ENCODE peak calls at places on chromosomes 11 and 22, in five cellular contexts. E is HL-60, G is ovary, D is colonic mucosa, N is brain microvascular endothelial cell. U is an unnamed sample.

GRCh38 chr22:22064580-22064979 is 82.0 kb upstream of the TOP3B start:
- DNase-seq in E (no peak), D (no peak), N (no peak), G (no peak), U (no peak)

GRCh38 chr11:70668204-70669202 is 270.2 kb downstream of the CTTN start:
- DNase-seq in G (no peak), N (no peak), E (no peak), D (no peak), U (no peak)

GRCh38 chr11:102592634-102593581 is 32.2 kb downstream of the MMP20 start:
- DNase-seq in N (no peak), D (no peak), G (no peak), E (no peak), U (no peak)

GRCh38 chr11:12280838-12281565 is 96.4 kb upstream of the PARVA start:
- DNase-seq in G (no peak), N (peak; percentile 58), E (no peak), D (peak; percentile 16), U (no peak)

GRCh38 chr11:65873280-65874156 is 918 bp upstream of the EFEMP2 start:
- DNase-seq in E (peak; percentile 93), D (peak; percentile 97), N (peak; percentile 84), G (peak; percentile 99), U (peak; percentile 98)

GRCh38 chr11:64203421-64204079 is 3.0 kb upstream of the FERMT3 start:
- DNase-seq in N (no peak), D (no peak), G (no peak), E (no peak), U (no peak)

GRCh38 chr11:60761436-60762190 is 4.9 kb downstream of the MS4A15 start:
- DNase-seq in G (no peak), N (no peak), D (no peak), E (no peak), U (no peak)

GRCh38 chr11:120339394-120339890 is 3.2 kb downstream of the ARHGEF12 start:
- DNase-seq in E (no peak), N (no peak), G (no peak), D (peak; percentile 69), U (peak; percentile 18)

GRCh38 chr11:44889266-44889665 is 61.4 kb downstream of the TP53I11 start:
- DNase-seq in D (no peak), N (no peak), G (no peak), E (no peak), U (no peak)

GRCh38 chr11:70343631-70344030 is 54.7 kb upstream of the CTTN start:
- DNase-seq in E (no peak), D (no peak), G (no peak), N (no peak), U (no peak)

GRCh38 chr11:86790867-86791849 is 9.2 kb upstream of the PRSS23 start:
- DNase-seq in D (no peak), G (no peak), N (no peak), E (no peak), U (no peak)

GRCh38 chr11:12864316-12865156 is 144.6 kb upstream of the RASSF10 start:
- DNase-seq in N (peak; percentile 89), D (no peak), E (no peak), G (no peak), U (peak; percentile 79)

GRCh38 chr11:72237112-72237931 is 6.7 kb downstream of the PHOX2A start:
- DNase-seq in G (peak; percentile 25), D (no peak), N (no peak), E (no peak), U (peak; percentile 23)

GRCh38 chr22:43955883-43956286 is 643 bp downstream of the SAMM50 start:
- DNase-seq in D (no peak), E (no peak), G (no peak), N (no peak), U (no peak)

GRCh38 chr11:28090052-28090749 is 17.8 kb downstream of the KIF18A start:
- DNase-seq in G (no peak), N (no peak), D (no peak), E (no peak), U (no peak)

GRCh38 chr11:77191823-77192495 is 63.9 kb downstream of the MYO7A start:
- DNase-seq in G (peak; percentile 76), E (no peak), N (peak; percentile 23), D (peak; percentile 91), U (peak; percentile 91)

GRCh38 chr11:78808903-78809302 is 234.2 kb upstream of the NARS2 start:
- DNase-seq in N (no peak), D (peak; percentile 66), E (no peak), G (no peak), U (no peak)

GRCh38 chr11:44281151-44281550 is 28.8 kb downstream of the ALX4 start:
- DNase-seq in G (no peak), D (no peak), E (no peak), N (no peak), U (no peak)

GRCh38 chr11:117423046-117423575 is 95.5 kb downstream of the CEP164 start:
- DNase-seq in E (no peak), G (no peak), N (no peak), D (no peak), U (no peak)

GRCh38 chr11:131645237-131645636 is 274.8 kb downstream of the NTM start:
- DNase-seq in D (no peak), G (no peak), E (no peak), N (no peak), U (no peak)

GRCh38 chr22:39825661-39826102 is 67.9 kb downstream of the ENTHD1 start:
- DNase-seq in G (no peak), N (no peak), E (no peak), D (no peak), U (no peak)

GRCh38 chr11:36361901-36362391 is 65.9 kb downstream of the PRR5L start:
- DNase-seq in E (no peak), G (no peak), D (no peak), N (peak; percentile 94), U (peak; percentile 72)
- H3K4me3 ChIP-seq in E (no peak overlapping the region), G (no peak overlapping the region), D (no peak overlapping the region), N (peak overlapping the region; percentile 16), U (no peak overlapping the region)

GRCh38 chr11:73661035-73661628 is 14.8 kb downstream of the PLEKHB1 start:
- DNase-seq in D (peak; percentile 93), N (peak; percentile 82), E (peak; percentile 54), G (peak; percentile 94), U (peak; percentile 93)

GRCh38 chr11:73659961-73660360 is 13.6 kb downstream of the PLEKHB1 start:
- DNase-seq in G (no peak), D (no peak), E (no peak), N (no peak), U (no peak)

GRCh38 chr11:73663604-73664495 is 17.5 kb downstream of the PLEKHB1 start:
- DNase-seq in G (peak; percentile 4), D (no peak), E (no peak), N (no peak), U (no peak)

GRCh38 chr11:73662445-73663157 is 16.2 kb downstream of the PLEKHB1 start:
- DNase-seq in E (no peak), D (no peak), N (no peak), G (no peak), U (no peak)

DNA sequence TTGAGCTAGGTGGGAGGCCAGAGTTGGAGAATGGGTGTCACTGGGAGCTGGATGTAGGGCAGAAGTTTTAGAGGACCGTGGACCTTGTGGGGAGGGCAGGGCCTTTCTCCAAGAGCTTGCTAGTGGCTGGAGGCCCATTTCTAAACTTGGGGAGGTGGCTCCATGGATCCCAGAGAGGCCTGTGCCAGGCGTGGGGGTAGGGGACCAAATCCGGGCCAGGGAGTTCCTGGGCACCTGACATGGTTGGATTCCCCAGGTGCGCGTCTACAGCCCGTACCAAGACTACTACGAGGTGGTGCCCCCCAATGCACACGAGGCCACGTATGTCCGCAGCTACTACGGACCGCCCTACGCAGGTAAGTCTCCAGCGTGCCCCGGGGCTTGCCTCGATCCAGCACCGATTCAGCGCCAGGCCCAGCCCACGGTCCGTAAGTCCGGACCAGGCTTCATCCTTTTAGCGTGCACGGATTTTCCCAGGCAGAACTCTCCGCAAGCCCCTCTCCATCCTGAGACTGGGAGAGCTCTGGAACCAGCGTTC is 14.2 kb downstream of the PLEKHB1 start:
- DNase-seq in D (no peak), G (no peak), N (no peak), E (no peak), U (no peak)
- H3K4me3 ChIP-seq in D (peak overlapping the region; percentile 19), G (peak overlapping the region; percentile 21), N (peak overlapping the region; percentile 51), E (no peak overlapping the region), U (no peak overlapping the region)

GRCh38 chr11:32890843-32891656 is 1.6 kb upstream of the QSER1 start:
- DNase-seq in D (peak; percentile 29), N (no peak), E (no peak), G (no peak), U (no peak)
- H3K4me3 ChIP-seq in D (no peak overlapping the region), N (no peak overlapping the region), E (no peak overlapping the region), G (no peak overlapping the region), U (peak overlapping the region; percentile 89)

GRCh38 chr11:19243143-19243542 is 2.4 kb upstream of the E2F8 start:
- DNase-seq in G (no peak), N (no peak), D (peak; percentile 37), E (no peak), U (no peak)

GRCh38 chr11:19243601-19244000 is 2.9 kb upstream of the E2F8 start:
- DNase-seq in D (no peak), N (no peak), E (peak; percentile 45), G (no peak), U (no peak)

GRCh38 chr11:19241260-19242183 is 777 bp upstream of the E2F8 start:
- DNase-seq in G (no peak), D (peak; percentile 80), E (no peak), N (no peak), U (peak; percentile 41)

GRCh38 chr11:19240420-19241259 is at the start of gene E2F8:
- DNase-seq in D (peak; percentile 98), G (peak; percentile 87), N (peak; percentile 91), E (peak; percentile 80), U (peak; percentile 96)

GRCh38 chr11:19242184-19242932 is 1.6 kb upstream of the E2F8 start:
- DNase-seq in N (peak; percentile 4), D (peak; percentile 34), G (no peak), E (no peak), U (peak; percentile 35)
- H3K4me3 ChIP-seq in N (peak overlapping the region; percentile 77), D (peak overlapping the region; percentile 86), G (no peak overlapping the region), E (peak overlapping the region; percentile 75), U (peak overlapping the region; percentile 63)

GRCh38 chr11:118908931-118909618 is 16.7 kb downstream of the BCL9L start:
- DNase-seq in G (peak; percentile 91), N (peak; percentile 72), D (peak; percentile 66), E (no peak), U (peak; percentile 95)
- H3K4me3 ChIP-seq in G (peak overlapping the region; percentile 49), N (peak overlapping the region; percentile 43), D (no peak overlapping the region), E (no peak overlapping the region), U (peak overlapping the region; percentile 27)

DNA sequence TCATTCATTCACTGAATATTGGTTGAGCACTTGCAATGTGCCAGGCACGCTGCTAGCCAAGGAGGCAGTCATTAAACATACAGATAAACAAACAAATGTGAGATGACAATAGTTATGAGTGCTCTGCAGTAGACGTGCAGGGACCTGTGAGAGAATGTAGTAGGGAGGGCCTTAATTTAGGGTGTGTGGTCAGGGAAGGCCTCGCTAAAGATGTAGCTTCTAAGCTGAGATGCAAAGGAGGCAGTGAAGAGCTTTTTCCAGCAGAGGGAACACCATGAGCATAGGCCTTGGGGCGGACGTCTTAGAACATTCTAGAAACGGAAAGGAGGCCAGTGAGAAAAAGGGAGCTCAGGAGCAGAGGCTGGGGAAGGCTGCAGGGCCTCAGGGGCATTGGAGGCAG is 789 bp upstream of the NCF4 start:
- DNase-seq in N (no peak), G (no peak), D (no peak), E (no peak), U (no peak)
- H3K4me3 ChIP-seq in N (no peak overlapping the region), G (no peak overlapping the region), D (no peak overlapping the region), E (no peak overlapping the region), U (no peak overlapping the region)